ENCODE peak calls at places on chromosomes 3 and 15, in five cellular contexts. One of them, this sample, is unnamed.

GRCh38 chr3:3309836-3310235 is 130.3 kb upstream of the CRBN start:
- DNase-seq in NCI-H226: no peak
- DNase-seq in Ammon's horn: no peak
- DNase-seq in activated CD8-positive, alpha-beta memory T cell treated with anti-CD3 and anti-CD28 coated beads, Interleukin-2, amount 50 U/mL, for 4 hours: no peak
- DNase-seq in D721Med: no peak
- DNase-seq in this sample: no peak

GRCh38 chr3:25441234-25441856 is 13.3 kb downstream of the RARB start:
- DNase-seq in activated CD8-positive, alpha-beta memory T cell treated with anti-CD3 and anti-CD28 coated beads, Interleukin-2, amount 50 U/mL, for 4 hours: no peak
- DNase-seq in NCI-H226: no peak
- DNase-seq in D721Med: no peak
- DNase-seq in Ammon's horn: no peak
- DNase-seq in this sample: no peak

GRCh38 chr3:83622526-83622925 is 1336.3 kb upstream of the CADM2 start:
- DNase-seq in NCI-H226: no peak
- DNase-seq in activated CD8-positive, alpha-beta memory T cell treated with anti-CD3 and anti-CD28 coated beads, Interleukin-2, amount 50 U/mL, for 4 hours: no peak
- DNase-seq in D721Med: no peak
- DNase-seq in Ammon's horn: no peak
- DNase-seq in this sample: no peak

GRCh38 chr3:87069963-87070362 is 79.0 kb upstream of the VGLL3 start:
- DNase-seq in D721Med: no peak
- DNase-seq in NCI-H226: peak
- DNase-seq in activated CD8-positive, alpha-beta memory T cell treated with anti-CD3 and anti-CD28 coated beads, Interleukin-2, amount 50 U/mL, for 4 hours: no peak
- DNase-seq in Ammon's horn: no peak
- DNase-seq in this sample: no peak

GRCh38 chr15:93985925-93986324 is 245.4 kb upstream of the MCTP2 start:
- DNase-seq in NCI-H226: no peak
- DNase-seq in Ammon's horn: peak
- DNase-seq in D721Med: no peak
- DNase-seq in activated CD8-positive, alpha-beta memory T cell treated with anti-CD3 and anti-CD28 coated beads, Interleukin-2, amount 50 U/mL, for 4 hours: no peak
- DNase-seq in this sample: no peak

GRCh38 chr15:89457086-89457485 is 39.3 kb downstream of the RHCG start:
- DNase-seq in NCI-H226: peak
- DNase-seq in activated CD8-positive, alpha-beta memory T cell treated with anti-CD3 and anti-CD28 coated beads, Interleukin-2, amount 50 U/mL, for 4 hours: no peak
- DNase-seq in D721Med: no peak
- DNase-seq in Ammon's horn: no peak
- DNase-seq in this sample: no peak

GRCh38 chr3:13644341-13645082 is 95.6 kb downstream of the FBLN2 start:
- DNase-seq in NCI-H226: peak
- DNase-seq in D721Med: no peak
- DNase-seq in Ammon's horn: no peak
- DNase-seq in activated CD8-positive, alpha-beta memory T cell treated with anti-CD3 and anti-CD28 coated beads, Interleukin-2, amount 50 U/mL, for 4 hours: no peak
- DNase-seq in this sample: no peak

GRCh38 chr15:52257734-52258062 is 37.9 kb downstream of the MYO5C start:
- DNase-seq in Ammon's horn: no peak
- DNase-seq in D721Med: peak
- DNase-seq in NCI-H226: no peak
- DNase-seq in activated CD8-positive, alpha-beta memory T cell treated with anti-CD3 and anti-CD28 coated beads, Interleukin-2, amount 50 U/mL, for 4 hours: no peak
- DNase-seq in this sample: no peak

GRCh38 chr3:11407644-11408043 is 135.4 kb downstream of the ATG7 start:
- DNase-seq in D721Med: no peak
- DNase-seq in activated CD8-positive, alpha-beta memory T cell treated with anti-CD3 and anti-CD28 coated beads, Interleukin-2, amount 50 U/mL, for 4 hours: no peak
- DNase-seq in Ammon's horn: no peak
- DNase-seq in NCI-H226: no peak
- DNase-seq in this sample: no peak

This sample was measured in GM06990.